ENCODE peak calls at places on chromosomes 6 and 20, in four cellular contexts. D, W, E and R are unnamed samples.

GRCh38 chr20:21548390-21549035 is 34.6 kb upstream of the NKX2-2 start:
- DNase-seq in D (no peak), W (no peak), E (peak), R (peak)

GRCh38 chr20:37543828-37544227 is 16.2 kb upstream of the BLCAP start:
- DNase-seq in D (no peak), W (peak), E (no peak), R (no peak)

GRCh38 chr20:20327756-20328155 is 40.1 kb upstream of the INSM1 start:
- DNase-seq in D (no peak), W (no peak), E (no peak), R (no peak)

GRCh38 chr20:3051385-3052019 is 5.7 kb downstream of the MRPS26 start:
- DNase-seq in D (no peak), W (no peak), E (no peak), R (no peak)

GRCh38 chr20:32028647-32029372 is 18.6 kb downstream of the CCM2L start:
- DNase-seq in D (no peak), W (no peak), E (no peak), R (peak)

GRCh38 chr6:116019428-116019827 is 41.3 kb downstream of the FRK start:
- DNase-seq in D (no peak), W (no peak), E (no peak), R (no peak)

GRCh38 chr6:63708631-63709030 is 73.0 kb downstream of the PHF3 start:
- DNase-seq in D (no peak), W (no peak), E (no peak), R (no peak)

GRCh38 chr20:35698298-35699126 is 640 bp downstream of the NFS1 start:
- DNase-seq in D (no peak), W (no peak), E (no peak), R (no peak)

GRCh38 chr20:60583741-60584140 is 625.5 kb downstream of the CDH26 start:
- DNase-seq in D (no peak), W (no peak), E (no peak), R (no peak)

GRCh38 chr20:62936996-62937352 is 973 bp upstream of the GID8 start:
- DNase-seq in D (no peak), W (no peak), E (no peak), R (no peak)

GRCh38 chr20:31577194-31577593 is 27.9 kb upstream of the ID1 start:
- DNase-seq in D (no peak), W (no peak), E (no peak), R (no peak)

GRCh38 chr6:127120109-127120786 is 1.8 kb downstream of the RSPO3 start:
- DNase-seq in D (no peak), W (no peak), E (peak), R (no peak)

GRCh38 chr6:46234156-46234556 is 63.4 kb upstream of the ENPP5 start:
- DNase-seq in D (no peak), W (peak), E (no peak), R (no peak)

GRCh38 chr6:82160255-82160990 is 87.1 kb downstream of the IBTK start:
- DNase-seq in D (no peak), W (no peak), E (no peak), R (no peak)

GRCh38 chr6:80132942-80133517 is 26.6 kb downstream of the BCKDHB start:
- DNase-seq in D (peak), W (peak), E (peak), R (peak)

GRCh38 chr20:12306107-12306506 is 388.4 kb downstream of the BTBD3 start:
- DNase-seq in D (no peak), W (no peak), E (no peak), R (no peak)

GRCh38 chr20:44079291-44079690 is 107.7 kb downstream of the JPH2 start:
- DNase-seq in D (no peak), W (peak), E (no peak), R (no peak)

GRCh38 chr6:15442467-15442866 is 196.6 kb downstream of the JARID2 start:
- DNase-seq in D (no peak), W (no peak), E (no peak), R (no peak)

GRCh38 chr6:24391756-24392405 is 10.9 kb upstream of the MRS2 start:
- DNase-seq in D (no peak), W (no peak), E (no peak), R (no peak)